ENCODE peak calls at places on chromosomes 12 and 14, in five cellular contexts. D is AG09309, E is fibroblast of lung, K is NB4, C is cardiac fibroblast. M is an unnamed sample.

GRCh38 chr12:64674367-64674922 is 64.2 kb downstream of the RASSF3 start:
- DNase-seq in C (no peak), D (no peak), K (no peak), E (no peak), M (no peak)

GRCh38 chr14:63901434-63902085 is 48.8 kb downstream of the SYNE2 start:
- DNase-seq in E (peak), K (peak), D (peak), C (peak), M (no peak)

GRCh38 chr12:110170535-110171185 is 46.5 kb downstream of the IFT81 start:
- DNase-seq in D (no peak), E (peak), C (no peak), K (no peak), M (no peak)

GRCh38 chr14:103141117-103141796 is 18.0 kb downstream of the TNFAIP2 start:
- DNase-seq in K (peak), C (peak), D (no peak), E (peak), M (peak)

GRCh38 chr12:131914179-131914702 is 14.8 kb upstream of the PUS1 start:
- DNase-seq in C (no peak), E (no peak), K (no peak), D (no peak), M (no peak)

GRCh38 chr14:26454105-26454504 is 143.7 kb downstream of the NOVA1 start:
- DNase-seq in C (no peak), D (no peak), K (no peak), E (no peak), M (no peak)

GRCh38 chr14:93543766-93544165 is 113.0 kb downstream of the UNC79 start:
- DNase-seq in K (peak), C (peak), D (peak), E (peak), M (peak)

GRCh38 chr12:45914090-45914489 is 76.3 kb downstream of the SCAF11 start:
- DNase-seq in C (peak), D (peak), E (peak), K (peak), M (peak)

GRCh38 chr14:104383931-104384775 is 195.4 kb upstream of the C14orf180 start:
- DNase-seq in E (no peak), C (no peak), K (no peak), D (no peak), M (no peak)

GRCh38 chr14:29993148-29993547 is 65.5 kb upstream of the PRKD1 start:
- DNase-seq in C (no peak), K (no peak), E (no peak), D (no peak), M (no peak)

GRCh38 chr14:102517412-102518062 is 8.0 kb upstream of the ANKRD9 start:
- DNase-seq in K (no peak), C (no peak), E (no peak), D (no peak), M (no peak)

GRCh38 chr14:22179190-22179589 is 409.8 kb downstream of the DAD1 start:
- DNase-seq in E (no peak), K (no peak), C (no peak), D (no peak), M (peak)

GRCh38 chr14:88849717-88850116 is 25.3 kb downstream of the TTC8 start:
- DNase-seq in K (no peak), E (no peak), C (peak), D (no peak), M (no peak)

GRCh38 chr14:104284107-104284592 is 145.8 kb downstream of the KIF26A start:
- DNase-seq in D (no peak), K (no peak), E (no peak), C (no peak), M (no peak)

GRCh38 chr14:95490727-95491451 is 25.6 kb downstream of the SYNE3 start:
- DNase-seq in D (no peak), K (no peak), E (peak), C (no peak), M (peak)

GRCh38 chr12:131930510-131930909 is 1.4 kb downstream of the PUS1 start:
- DNase-seq in K (no peak), C (no peak), D (no peak), E (no peak), M (no peak)

GRCh38 chr12:50052544-50052943 is 4.9 kb upstream of the ASIC1 start:
- DNase-seq in K (no peak), D (no peak), C (no peak), E (no peak), M (no peak)

GRCh38 chr14:102262894-102263462 is 42.0 kb downstream of the MOK start:
- DNase-seq in E (peak), C (peak), K (peak), D (no peak), M (peak)

GRCh38 chr12:118355838-118356237 is 16.9 kb downstream of the TAOK3 start:
- DNase-seq in C (no peak), D (no peak), K (no peak), E (no peak), M (no peak)

GRCh38 chr14:52906141-52906601 is 44.7 kb downstream of the FERMT2 start:
- DNase-seq in K (no peak), E (peak), D (no peak), C (peak), M (peak)

GRCh38 chr14:94175403-94176146 is 1.5 kb downstream of the PPP4R4 start:
- DNase-seq in K (no peak), C (no peak), D (no peak), E (no peak), M (no peak)

GRCh38 chr14:31038521-31039166 is 12.5 kb upstream of the STRN3 start:
- DNase-seq in K (peak), C (peak), D (no peak), E (peak), M (no peak)

GRCh38 chr14:49679271-49679670 is 8.7 kb downstream of the POLE2 start:
- DNase-seq in E (peak), K (no peak), C (no peak), D (no peak), M (peak)

GRCh38 chr14:76754586-76754985 is 6.7 kb upstream of the VASH1 start:
- DNase-seq in K (no peak), D (no peak), C (no peak), E (no peak), M (no peak)

GRCh38 chr12:68534108-68534507 is 76.6 kb upstream of the RAP1B start:
- DNase-seq in D (no peak), C (no peak), K (no peak), E (no peak), M (no peak)

GRCh38 chr14:52391866-52392600 is 77.9 kb downstream of the PTGER2 start:
- DNase-seq in D (peak), E (peak), C (peak), K (no peak), M (peak)

GRCh38 chr12:31248815-31249214 is 77.1 kb downstream of the SINHCAF start:
- DNase-seq in K (no peak), D (no peak), C (no peak), E (no peak), M (no peak)

GRCh38 chr12:65961731-65962130 is 137.4 kb downstream of the HMGA2 start:
- DNase-seq in K (no peak), C (peak), E (no peak), D (no peak), M (no peak)

GRCh38 chr14:102182190-102182589 is 42.5 kb downstream of the WDR20 start:
- DNase-seq in K (peak), D (peak), E (peak), C (peak), M (peak)

GRCh38 chr12:34218193-34219045 is 196.1 kb downstream of the ALG10 start:
- DNase-seq in K (peak), C (peak), D (peak), E (peak), M (peak)

GRCh38 chr14:21077672-21078071 is 7.6 kb downstream of the ARHGEF40 start:
- DNase-seq in K (no peak), E (no peak), C (no peak), D (no peak), M (no peak)

GRCh38 chr14:52313903-52314481 is at the start of gene PTGER2:
- DNase-seq in E (peak), K (peak), C (peak), D (peak), M (peak)

GRCh38 chr12:31895449-31896150 is 63.6 kb upstream of the RESF1 start:
- DNase-seq in E (no peak), K (no peak), C (no peak), D (no peak), M (no peak)

GRCh38 chr14:64968167-64968566 is 4.0 kb downstream of the RAB15 start:
- DNase-seq in K (no peak), D (no peak), C (no peak), E (no peak), M (no peak)

GRCh38 chr14:103194256-103195045 is 71.2 kb downstream of the TNFAIP2 start:
- DNase-seq in K (peak), D (peak), E (peak), C (peak), M (peak)

DNA sequence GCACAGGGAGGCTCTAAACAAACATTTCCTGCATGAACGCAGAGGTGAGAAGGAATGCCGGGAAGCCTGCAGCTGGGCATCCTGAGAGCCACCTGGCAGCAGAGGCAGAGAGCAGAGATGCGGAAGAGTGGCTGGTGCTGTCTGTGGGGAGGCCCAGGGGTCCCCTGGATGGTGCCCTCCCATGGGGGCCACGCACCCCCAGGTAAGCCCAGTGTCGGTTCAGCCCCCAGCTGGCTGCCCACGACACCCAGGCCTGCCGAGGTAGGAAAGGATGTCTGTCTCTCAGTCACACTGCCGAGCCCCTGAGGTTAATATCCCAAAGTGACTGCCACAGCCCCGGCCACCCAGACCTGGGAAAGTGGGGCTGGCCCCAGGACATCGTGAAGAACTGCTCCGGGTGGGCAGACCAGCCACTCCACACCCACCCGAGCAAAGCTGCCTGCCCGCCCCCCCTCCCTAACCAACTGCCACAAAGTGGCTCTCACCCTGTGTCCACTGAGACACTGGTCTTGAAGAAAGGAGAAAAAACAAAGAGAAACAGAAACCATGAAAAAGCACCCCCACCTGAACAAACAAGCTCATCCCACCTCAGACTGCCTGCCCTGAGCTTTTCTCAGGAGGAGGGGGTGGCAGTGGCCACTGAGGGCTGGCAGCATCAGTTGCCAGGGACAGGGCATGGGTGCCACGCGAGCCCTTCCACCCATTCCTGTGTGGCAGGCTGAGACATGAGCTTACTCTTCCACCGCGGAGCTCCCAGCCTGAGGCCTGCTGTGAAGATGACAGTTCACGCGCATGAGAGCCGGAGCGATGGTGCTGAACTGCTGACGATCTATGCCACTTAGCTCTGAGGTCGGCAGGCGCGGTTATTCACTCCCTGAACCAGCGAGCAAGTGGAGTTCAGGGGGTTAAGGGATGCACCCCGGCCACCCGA is 40.8 kb downstream of the CCDC88C start:
- DNase-seq in D (no peak), E (no peak), C (no peak), K (no peak), M (no peak)
- H3K4me3 ChIP-seq in D (no peak), E (no peak), C (no peak), K (no peak), M (no peak)

DNA sequence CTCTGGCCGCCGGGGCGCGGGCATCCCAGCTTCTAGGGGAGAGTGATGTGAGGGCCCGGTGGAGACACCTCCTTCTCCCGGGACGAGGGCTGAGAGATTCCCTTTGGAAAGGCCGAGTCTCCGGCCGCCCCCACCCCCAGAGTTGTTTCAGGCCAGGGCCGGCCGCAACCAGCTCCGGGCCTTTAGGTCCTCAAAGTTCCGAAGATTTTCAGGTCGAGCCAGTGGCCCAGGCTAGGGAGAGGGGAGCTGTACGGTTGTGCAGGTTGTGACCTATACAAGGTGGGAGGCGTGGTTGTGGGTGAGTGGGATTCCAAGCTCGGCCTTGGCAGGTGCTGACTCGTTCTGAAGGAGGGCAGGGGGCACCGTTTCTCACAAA is 18.4 kb upstream of the ANKRD33 start:
- DNase-seq in D (no peak), E (no peak), C (no peak), K (no peak), M (no peak)
- H3K4me3 ChIP-seq in D (peak), E (no peak), C (no peak), K (no peak), M (no peak)

GRCh38 chr14:96793547-96793946 is 3.6 kb upstream of the VRK1 start:
- DNase-seq in C (peak), D (no peak), E (peak), K (no peak), M (peak)
- H3K4me3 ChIP-seq in C (no peak), D (no peak), E (no peak), K (no peak), M (no peak)

DNA sequence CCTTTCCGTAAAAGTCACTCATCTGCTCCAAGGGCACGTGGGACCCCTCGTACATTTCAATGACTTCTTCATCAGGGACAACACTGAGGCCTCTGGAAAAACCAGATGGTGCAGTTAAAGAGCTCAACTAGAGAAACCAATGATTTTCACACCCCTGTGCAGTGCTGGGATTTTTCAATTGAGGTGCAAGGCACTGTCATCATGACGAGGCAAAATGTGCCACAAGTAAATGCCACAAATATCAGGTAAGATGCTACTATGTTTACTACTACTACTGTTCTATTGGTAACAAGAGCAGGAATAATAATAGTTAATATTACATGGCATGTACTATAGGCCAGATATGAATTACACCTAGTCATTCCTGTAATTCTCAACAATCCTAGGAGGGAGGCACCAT is 42.4 kb downstream of the NT5DC3 start:
- DNase-seq in E (no peak), C (no peak), K (no peak), D (no peak), M (no peak)
- H3K4me3 ChIP-seq in E (no peak), C (no peak), K (no peak), D (no peak), M (no peak)

GRCh38 chr12:25728196-25728595 is 175.1 kb upstream of the LMNTD1 start:
- DNase-seq in E (peak), C (no peak), K (no peak), D (no peak), M (no peak)

GRCh38 chr12:25734529-25735180 is 181.6 kb upstream of the LMNTD1 start:
- DNase-seq in K (peak), E (no peak), C (no peak), D (no peak), M (no peak)

GRCh38 chr12:25725874-25726273 is 172.8 kb upstream of the LMNTD1 start:
- DNase-seq in K (no peak), C (peak), E (peak), D (peak), M (no peak)

GRCh38 chr12:25733541-25733940 is 180.5 kb upstream of the LMNTD1 start:
- DNase-seq in E (no peak), C (no peak), K (no peak), D (no peak), M (no peak)

GRCh38 chr12:25730489-25731349 is 177.6 kb upstream of the LMNTD1 start:
- DNase-seq in D (no peak), E (no peak), K (peak), C (no peak), M (peak)
- H3K4me3 ChIP-seq in D (no peak), E (no peak), K (no peak), C (no peak), M (no peak)

DNA sequence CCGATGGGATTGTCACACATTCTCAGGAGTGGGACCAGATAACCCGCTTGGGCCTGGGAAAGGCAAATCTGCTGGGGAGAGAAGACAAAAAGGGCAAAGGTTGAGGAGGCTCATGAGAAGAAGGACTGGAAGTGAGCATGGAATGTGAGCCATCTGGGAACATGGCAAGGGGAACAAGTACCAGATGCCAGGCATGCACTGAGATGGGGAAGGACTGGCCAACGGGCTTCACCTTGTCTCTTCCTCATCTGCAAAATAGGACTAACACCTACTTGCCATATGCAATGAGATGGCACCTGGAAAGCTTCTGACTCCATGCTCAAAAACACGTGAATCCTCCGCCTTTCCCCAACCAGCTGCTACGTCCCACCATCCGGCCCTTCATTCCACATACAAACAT is 112.4 kb downstream of the TTC7B start:
- DNase-seq in C (no peak), D (no peak), K (no peak), E (no peak), M (no peak)
- H3K4me3 ChIP-seq in C (no peak), D (no peak), K (no peak), E (no peak), M (no peak)

DNA sequence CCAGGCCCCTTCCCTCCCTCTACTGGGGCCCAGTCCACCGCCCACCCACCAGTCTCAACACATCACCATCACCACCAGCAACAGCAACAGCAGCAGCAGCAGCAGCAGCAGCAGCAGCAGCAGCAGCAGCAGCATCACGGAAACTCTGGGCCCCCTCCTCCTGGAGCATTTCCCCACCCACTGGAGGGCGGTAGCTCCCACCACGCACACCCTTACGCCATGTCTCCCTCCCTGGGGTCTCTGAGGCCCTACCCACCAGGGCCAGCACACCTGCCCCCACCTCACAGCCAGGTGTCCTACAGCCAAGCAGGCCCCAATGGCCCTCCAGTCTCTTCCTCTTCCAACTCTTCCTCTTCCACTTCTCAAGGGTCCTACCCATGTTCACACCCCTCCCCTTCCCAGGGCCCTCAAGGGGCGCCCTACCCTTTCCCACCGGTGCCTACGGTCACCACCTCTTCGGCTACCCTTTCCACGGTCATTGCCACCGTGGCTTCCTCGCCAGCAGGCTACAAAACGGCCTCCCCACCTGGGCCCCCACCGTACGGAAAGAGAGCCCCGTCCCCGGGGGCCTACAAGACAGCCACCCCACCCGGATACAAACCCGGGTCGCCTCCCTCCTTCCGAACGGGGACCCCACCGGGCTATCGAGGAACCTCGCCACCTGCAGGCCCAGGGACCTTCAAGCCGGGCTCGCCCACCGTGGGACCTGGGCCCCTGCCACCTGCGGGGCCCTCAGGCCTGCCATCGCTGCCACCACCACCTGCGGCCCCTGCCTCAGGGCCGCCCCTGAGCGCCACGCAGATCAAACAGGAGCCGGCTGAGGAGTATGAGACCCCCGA is 6.8 kb upstream of the RNU7-1 start:
- DNase-seq in C (no peak), E (no peak), D (no peak), K (peak), M (no peak)
- H3K4me3 ChIP-seq in C (peak), E (peak), D (peak), K (peak), M (peak)